ENCODE peak calls at places on chromosome 5, in seven cellular contexts. W is hepatocyte, C is lower lobe of right lung, U is H9, Z is neural progenitor cell, J is body of pancreas, N is A549. G is an unnamed sample. For H3K4me1, the result is how much of the 10 kb centered on the place peaks cover.

GRCh38 chr5:93151121-93151520 is 429.9 kb downstream of the NR2F1-AS1 start:
- DNase-seq in W (no peak), C (no peak), U (no peak), Z (no peak), J (no peak), N (no peak), G (no peak)

GRCh38 chr5:10719965-10720364 is 41.1 kb downstream of the DAP start:
- DNase-seq in W (no peak), C (no peak), U (no peak), Z (no peak), J (peak), N (peak), G (peak)

GRCh38 chr5:111782171-111782570 is 25.2 kb upstream of the NREP start:
- DNase-seq in W (no peak), C (no peak), U (no peak), Z (no peak), J (no peak), N (no peak), G (no peak)

GRCh38 chr5:126198509-126198908 is 224.7 kb upstream of the GRAMD2B start:
- DNase-seq in W (no peak), C (no peak), U (no peak), Z (peak), J (no peak), N (no peak), G (no peak)

GRCh38 chr5:173868096-173868879 is 19.9 kb upstream of the CPEB4 start:
- DNase-seq in W (no peak), C (no peak), U (no peak), Z (no peak), J (peak), N (no peak), G (no peak)

GRCh38 chr5:167770461-167770860 is 521.0 kb upstream of the WWC1 start:
- DNase-seq in W (no peak), C (no peak), U (no peak), Z (no peak), J (no peak), N (no peak), G (no peak)

GRCh38 chr5:168273056-168273980 is 18.1 kb upstream of the WWC1 start:
- DNase-seq in W (no peak), C (no peak), U (no peak), Z (no peak), J (no peak), N (no peak), G (no peak)

GRCh38 chr5:178416206-178416882 is 173.8 kb downstream of the COL23A1 start:
- DNase-seq in W (no peak), C (no peak), U (peak), Z (no peak), J (no peak), N (no peak), G (no peak)

GRCh38 chr5:58940446-58940845 is 357.6 kb downstream of the RAB3C start:
- DNase-seq in W (peak), C (no peak), U (no peak), Z (no peak), J (peak), N (no peak), G (no peak)

GRCh38 chr5:66518753-66519152 is 77.4 kb upstream of the MAST4 start:
- DNase-seq in W (peak), C (no peak), U (no peak), Z (no peak), J (no peak), N (no peak), G (no peak)

GRCh38 chr5:172389578-172390112 is 64.7 kb downstream of the SH3PXD2B start:
- DNase-seq in W (no peak), C (no peak), U (no peak), Z (no peak), J (no peak), N (no peak), G (no peak)
- TF ChIP-seq CTCF in W (no peak), C (no peak), U (no peak), Z (no peak), J (no peak), N (peak), G (peak)

GRCh38 chr5:124644582-124644981 is 101.9 kb downstream of the ZNF608 start:
- DNase-seq in W (no peak), C (no peak), U (no peak), Z (no peak), J (no peak), N (no peak), G (no peak)
- H3K4me1 ChIP-seq in W (under half), C (under half), U (under half), Z (half or more), J (under half), N (under half), G (under half)

GRCh38 chr5:14228219-14228618 is 85.1 kb downstream of the TRIO start:
- DNase-seq in W (no peak), C (no peak), U (no peak), Z (no peak), J (no peak), N (no peak), G (no peak)
- H3K27ac ChIP-seq in W (no peak), C (no peak), U (no peak), Z (no peak), J (peak), N (no peak), G (peak)

GRCh38 chr5:57097526-57097925 is 76.3 kb upstream of the GPBP1 start:
- DNase-seq in W (peak), C (no peak), U (no peak), Z (no peak), J (no peak), N (no peak), G (no peak)

GRCh38 chr5:57094753-57095683 is 78.8 kb upstream of the GPBP1 start:
- DNase-seq in W (peak), C (no peak), U (peak), Z (peak), J (no peak), N (peak), G (no peak)
- TF ChIP-seq CTCF in W (peak), C (peak), U (peak), Z (peak), J (no peak), N (no peak), G (peak)

GRCh38 chr5:143318270-143318669 is 85.2 kb downstream of the NR3C1 start:
- DNase-seq in W (no peak), C (no peak), U (no peak), Z (no peak), J (no peak), N (no peak), G (no peak)
- H3K4me1 ChIP-seq in W (under half), C (half or more), U (under half), Z (under half), J (under half), N (half or more), G (half or more)

G was measured in RWPE2.